ENCODE peak calls at places on chromosomes 5 and 9, in ten cellular contexts. One of them, this sample, is unnamed.

GRCh38 chr9:137168907-137169763 is 716 bp downstream of the LRRC26 start:
- DNase-seq in globus pallidus: no peak
- DNase-seq in DMS79 treated with DMSO at 0.1 percent for 48 hours: peak; percentile 75
- DNase-seq in EH: peak; percentile 42
- DNase-seq in astrocyte of the hippocampus: peak; percentile 66
- DNase-seq in neural crest cell: no peak
- DNase-seq in H54: no peak
- DNase-seq in islet precursor cell: peak; percentile 72
- DNase-seq in brain microvascular endothelial cell: peak; percentile 7
- DNase-seq in activated naive CD8-positive, alpha-beta T cell treated with anti-CD3 and anti-CD28 coated beads for 36 hours: no peak
- DNase-seq in this sample: peak; percentile 17

GRCh38 chr5:7015586-7016256 is 302.5 kb downstream of the TENT4A start:
- DNase-seq in globus pallidus: no peak
- DNase-seq in DMS79 treated with DMSO at 0.1 percent for 48 hours: no peak
- DNase-seq in EH: no peak
- DNase-seq in astrocyte of the hippocampus: no peak
- DNase-seq in neural crest cell: no peak
- DNase-seq in H54: no peak
- DNase-seq in islet precursor cell: no peak
- DNase-seq in brain microvascular endothelial cell: no peak
- DNase-seq in activated naive CD8-positive, alpha-beta T cell treated with anti-CD3 and anti-CD28 coated beads for 36 hours: no peak
- DNase-seq in this sample: no peak

GRCh38 chr5:173670130-173670591 is 53.7 kb upstream of the BOD1 start:
- DNase-seq in globus pallidus: peak; percentile 40
- DNase-seq in DMS79 treated with DMSO at 0.1 percent for 48 hours: no peak
- DNase-seq in EH: peak; percentile 47
- DNase-seq in astrocyte of the hippocampus: peak; percentile 40
- DNase-seq in neural crest cell: no peak
- DNase-seq in H54: no peak
- DNase-seq in islet precursor cell: peak; percentile 7
- DNase-seq in brain microvascular endothelial cell: no peak
- DNase-seq in activated naive CD8-positive, alpha-beta T cell treated with anti-CD3 and anti-CD28 coated beads for 36 hours: no peak
- DNase-seq in this sample: peak; percentile 29

GRCh38 chr5:5494489-5495402 is 72.3 kb downstream of the ICE1 start:
- DNase-seq in globus pallidus: peak; percentile 37
- DNase-seq in DMS79 treated with DMSO at 0.1 percent for 48 hours: no peak
- DNase-seq in EH: peak; percentile 52
- DNase-seq in astrocyte of the hippocampus: peak; percentile 72
- DNase-seq in neural crest cell: peak; percentile 44
- DNase-seq in H54: no peak
- DNase-seq in islet precursor cell: peak; percentile 91
- DNase-seq in brain microvascular endothelial cell: peak; percentile 36
- DNase-seq in activated naive CD8-positive, alpha-beta T cell treated with anti-CD3 and anti-CD28 coated beads for 36 hours: peak; percentile 79
- DNase-seq in this sample: peak; percentile 47

GRCh38 chr9:109488791-109489492 is 9.2 kb downstream of the PTPN3 start:
- DNase-seq in globus pallidus: no peak
- DNase-seq in DMS79 treated with DMSO at 0.1 percent for 48 hours: no peak
- DNase-seq in EH: no peak
- DNase-seq in astrocyte of the hippocampus: no peak
- DNase-seq in neural crest cell: no peak
- DNase-seq in H54: no peak
- DNase-seq in islet precursor cell: no peak
- DNase-seq in brain microvascular endothelial cell: no peak
- DNase-seq in activated naive CD8-positive, alpha-beta T cell treated with anti-CD3 and anti-CD28 coated beads for 36 hours: no peak
- DNase-seq in this sample: no peak

GRCh38 chr5:157558089-157558595 is 17.4 kb downstream of the ADAM19 start:
- DNase-seq in globus pallidus: no peak
- DNase-seq in DMS79 treated with DMSO at 0.1 percent for 48 hours: peak; percentile 25
- DNase-seq in EH: peak; percentile 87
- DNase-seq in astrocyte of the hippocampus: peak; percentile 81
- DNase-seq in neural crest cell: no peak
- DNase-seq in H54: no peak
- DNase-seq in islet precursor cell: peak; percentile 60
- DNase-seq in brain microvascular endothelial cell: peak; percentile 82
- DNase-seq in activated naive CD8-positive, alpha-beta T cell treated with anti-CD3 and anti-CD28 coated beads for 36 hours: no peak
- DNase-seq in this sample: peak; percentile 94

GRCh38 chr5:122434120-122434519 is 122.1 kb downstream of the SNCAIP start:
- DNase-seq in globus pallidus: no peak
- DNase-seq in DMS79 treated with DMSO at 0.1 percent for 48 hours: peak; percentile 1
- DNase-seq in EH: no peak
- DNase-seq in astrocyte of the hippocampus: peak; percentile 51
- DNase-seq in neural crest cell: no peak
- DNase-seq in H54: no peak
- DNase-seq in islet precursor cell: no peak
- DNase-seq in brain microvascular endothelial cell: no peak
- DNase-seq in activated naive CD8-positive, alpha-beta T cell treated with anti-CD3 and anti-CD28 coated beads for 36 hours: no peak
- DNase-seq in this sample: peak; percentile 4

GRCh38 chr9:20043461-20043860 is 254.6 kb upstream of the SLC24A2 start:
- DNase-seq in globus pallidus: no peak
- DNase-seq in DMS79 treated with DMSO at 0.1 percent for 48 hours: no peak
- DNase-seq in EH: no peak
- DNase-seq in astrocyte of the hippocampus: no peak
- DNase-seq in neural crest cell: no peak
- DNase-seq in H54: no peak
- DNase-seq in islet precursor cell: no peak
- DNase-seq in brain microvascular endothelial cell: no peak
- DNase-seq in activated naive CD8-positive, alpha-beta T cell treated with anti-CD3 and anti-CD28 coated beads for 36 hours: no peak
- DNase-seq in this sample: no peak

GRCh38 chr9:120742951-120743416 is 28.7 kb upstream of the MEGF9 start:
- DNase-seq in globus pallidus: no peak
- DNase-seq in DMS79 treated with DMSO at 0.1 percent for 48 hours: no peak
- DNase-seq in EH: peak; percentile 44
- DNase-seq in astrocyte of the hippocampus: peak; percentile 33
- DNase-seq in neural crest cell: no peak
- DNase-seq in H54: peak; percentile 81
- DNase-seq in islet precursor cell: no peak
- DNase-seq in brain microvascular endothelial cell: no peak
- DNase-seq in activated naive CD8-positive, alpha-beta T cell treated with anti-CD3 and anti-CD28 coated beads for 36 hours: no peak
- DNase-seq in this sample: no peak

GRCh38 chr5:115575167-115576070 is 26.9 kb downstream of the TICAM2 start:
- DNase-seq in globus pallidus: no peak
- DNase-seq in DMS79 treated with DMSO at 0.1 percent for 48 hours: no peak
- DNase-seq in EH: peak; percentile 85
- DNase-seq in astrocyte of the hippocampus: peak; percentile 65
- DNase-seq in neural crest cell: no peak
- DNase-seq in H54: peak; percentile 17
- DNase-seq in islet precursor cell: peak; percentile 54
- DNase-seq in brain microvascular endothelial cell: peak; percentile 83
- DNase-seq in activated naive CD8-positive, alpha-beta T cell treated with anti-CD3 and anti-CD28 coated beads for 36 hours: no peak
- DNase-seq in this sample: peak; percentile 81

GRCh38 chr5:19424506-19424905 is 563.5 kb downstream of the CDH18 start:
- DNase-seq in globus pallidus: no peak
- DNase-seq in DMS79 treated with DMSO at 0.1 percent for 48 hours: no peak
- DNase-seq in EH: no peak
- DNase-seq in astrocyte of the hippocampus: no peak
- DNase-seq in neural crest cell: no peak
- DNase-seq in H54: no peak
- DNase-seq in islet precursor cell: no peak
- DNase-seq in brain microvascular endothelial cell: no peak
- DNase-seq in activated naive CD8-positive, alpha-beta T cell treated with anti-CD3 and anti-CD28 coated beads for 36 hours: no peak
- DNase-seq in this sample: no peak

GRCh38 chr9:129166962-129167557 is 11.0 kb downstream of the IER5L start:
- DNase-seq in globus pallidus: no peak
- DNase-seq in DMS79 treated with DMSO at 0.1 percent for 48 hours: peak; percentile 36
- DNase-seq in EH: peak; percentile 89
- DNase-seq in astrocyte of the hippocampus: peak; percentile 77
- DNase-seq in neural crest cell: no peak
- DNase-seq in H54: peak; percentile 76
- DNase-seq in islet precursor cell: peak; percentile 95
- DNase-seq in brain microvascular endothelial cell: peak; percentile 59
- DNase-seq in activated naive CD8-positive, alpha-beta T cell treated with anti-CD3 and anti-CD28 coated beads for 36 hours: no peak
- DNase-seq in this sample: peak; percentile 76

This sample was measured in astrocyte of the spinal cord.